ENCODE peak calls at places on chromosomes 13 and 19, in nine cellular contexts. I, F, B, L, W, K, Q, N and T are unnamed samples.

GRCh38 chr19:11378319-11379189 is 4.1 kb downstream of the SWSAP1 start:
- DNase-seq in I (no peak), F (peak), B (peak), L (no peak), W (no peak), K (no peak), Q (peak), N (peak), T (no peak)

GRCh38 chr19:11418166-11418517 is 972 bp downstream of the RGL3 start:
- DNase-seq in I (no peak), F (no peak), B (no peak), L (no peak), W (no peak), K (no peak), Q (no peak), N (no peak), T (no peak)

GRCh38 chr13:58953638-58954037 is 1210.1 kb downstream of the DIAPH3 start:
- DNase-seq in I (no peak), F (no peak), B (no peak), L (no peak), W (no peak), K (no peak), Q (no peak), N (no peak), T (peak)

GRCh38 chr13:48531416-48532145 is 1.3 kb downstream of the RCBTB2 start:
- DNase-seq in I (no peak), F (no peak), B (no peak), L (no peak), W (no peak), K (no peak), Q (peak), N (no peak), T (no peak)

GRCh38 chr19:45340232-45340898 is at the start of gene KLC3:
- DNase-seq in I (no peak), F (no peak), B (no peak), L (peak), W (peak), K (peak), Q (no peak), N (no peak), T (peak)

GRCh38 chr13:26599885-26600284 is 42.4 kb downstream of the WASF3 start:
- DNase-seq in I (no peak), F (no peak), B (no peak), L (no peak), W (no peak), K (no peak), Q (no peak), N (no peak), T (no peak)

GRCh38 chr19:49042177-49042576 is 1.5 kb upstream of the CGB5 start:
- DNase-seq in I (no peak), F (no peak), B (no peak), L (no peak), W (no peak), K (no peak), Q (no peak), N (no peak), T (no peak)

GRCh38 chr19:42563352-42564210 is 31.1 kb downstream of the CEACAM8 start:
- DNase-seq in I (peak), F (peak), B (peak), L (peak), W (no peak), K (no peak), Q (peak), N (no peak), T (peak)

GRCh38 chr19:29302002-29302928 is 89.3 kb upstream of the UQCRFS1 start:
- DNase-seq in I (no peak), F (no peak), B (no peak), L (no peak), W (peak), K (no peak), Q (no peak), N (peak), T (no peak)

GRCh38 chr13:113075711-113076110 is 29.9 kb upstream of the F7 start:
- DNase-seq in I (no peak), F (no peak), B (no peak), L (no peak), W (no peak), K (no peak), Q (no peak), N (no peak), T (no peak)

GRCh38 chr19:42129399-42130253 is 2.6 kb downstream of the POU2F2 start:
- DNase-seq in I (peak), F (peak), B (no peak), L (no peak), W (no peak), K (no peak), Q (peak), N (peak), T (peak)

GRCh38 chr13:72637561-72637960 is 89.9 kb downstream of the MZT1 start:
- DNase-seq in I (no peak), F (no peak), B (no peak), L (no peak), W (no peak), K (no peak), Q (no peak), N (no peak), T (no peak)

GRCh38 chr19:7975037-7975436 is 30.4 kb downstream of the ELAVL1 start:
- DNase-seq in I (peak), F (no peak), B (peak), L (no peak), W (no peak), K (no peak), Q (no peak), N (no peak), T (no peak)

GRCh38 chr19:17220207-17220758 is 5.1 kb downstream of the USE1 start:
- DNase-seq in I (no peak), F (no peak), B (no peak), L (no peak), W (no peak), K (no peak), Q (peak), N (no peak), T (no peak)

GRCh38 chr13:73835138-73835721 is 299.0 kb downstream of the KLF12 start:
- DNase-seq in I (no peak), F (peak), B (no peak), L (peak), W (no peak), K (no peak), Q (peak), N (no peak), T (peak)

GRCh38 chr13:32417995-32418394 is 9.9 kb downstream of the N4BP2L1 start:
- DNase-seq in I (no peak), F (no peak), B (no peak), L (no peak), W (no peak), K (no peak), Q (no peak), N (no peak), T (no peak)

GRCh38 chr13:113920173-113920572 is 53.7 kb downstream of the C13orf46 start:
- DNase-seq in I (no peak), F (no peak), B (no peak), L (no peak), W (no peak), K (no peak), Q (no peak), N (no peak), T (no peak)

GRCh38 chr13:94369862-94370491 is 109.5 kb downstream of the DCT start:
- DNase-seq in I (no peak), F (no peak), B (no peak), L (no peak), W (no peak), K (no peak), Q (no peak), N (no peak), T (no peak)

GRCh38 chr13:33167521-33167920 is 118.0 kb downstream of the STARD13 start:
- DNase-seq in I (no peak), F (no peak), B (no peak), L (no peak), W (no peak), K (no peak), Q (no peak), N (no peak), T (no peak)

GRCh38 chr19:16382775-16383543 is 58.3 kb downstream of the KLF2 start:
- DNase-seq in I (peak), F (peak), B (peak), L (peak), W (peak), K (no peak), Q (peak), N (peak), T (peak)

GRCh38 chr13:58869566-58869965 is 1238.0 kb downstream of the PCDH17 start:
- DNase-seq in I (no peak), F (no peak), B (no peak), L (no peak), W (no peak), K (no peak), Q (no peak), N (no peak), T (no peak)

GRCh38 chr13:90254437-90254836 is 1093.0 kb upstream of the MIR17HG start:
- DNase-seq in I (no peak), F (no peak), B (no peak), L (no peak), W (no peak), K (no peak), Q (no peak), N (no peak), T (no peak)